ENCODE peak calls at places on chromosomes 4 and X, in seven cellular contexts. One of them, this sample, is unnamed.

GRCh38 chr4:99437686-99438577 is 2.8 kb upstream of the ADH7 start:
- DNase-seq in K562: no peak
- DNase-seq in stimulated activated CD4-positive, alpha-beta T cell treated with anti-CD3 and anti-CD28 coated beads, Interleukin-12 subunit alpha, Interleukin-12 subunit beta, amount 100 ng/mL, for 24 hours: no peak
- DNase-seq in NCI-H1092: no peak
- DNase-seq in RWPE1: no peak
- DNase-seq in stomach: no peak
- DNase-seq in mammary epithelial cell: peak; percentile 37
- DNase-seq in this sample: no peak

GRCh38 chr4:64230709-64231310 is 178.4 kb downstream of the TECRL start:
- DNase-seq in NCI-H1092: no peak
- DNase-seq in RWPE1: no peak
- DNase-seq in stimulated activated CD4-positive, alpha-beta T cell treated with anti-CD3 and anti-CD28 coated beads, Interleukin-12 subunit alpha, Interleukin-12 subunit beta, amount 100 ng/mL, for 24 hours: no peak
- DNase-seq in mammary epithelial cell: peak; percentile 6
- DNase-seq in K562: no peak
- DNase-seq in stomach: no peak
- DNase-seq in this sample: no peak

GRCh38 chr4:37389967-37390580 is 145.5 kb downstream of the NWD2 start:
- DNase-seq in RWPE1: peak; percentile 26
- DNase-seq in mammary epithelial cell: peak; percentile 29
- DNase-seq in stomach: no peak
- DNase-seq in NCI-H1092: peak; percentile 14
- DNase-seq in K562: peak; percentile 19
- DNase-seq in stimulated activated CD4-positive, alpha-beta T cell treated with anti-CD3 and anti-CD28 coated beads, Interleukin-12 subunit alpha, Interleukin-12 subunit beta, amount 100 ng/mL, for 24 hours: no peak
- DNase-seq in this sample: peak; percentile 46

GRCh38 chrX:126770179-126770578 is 49.4 kb upstream of the PRR32 start:
- DNase-seq in mammary epithelial cell: peak; percentile 1
- DNase-seq in NCI-H1092: no peak
- DNase-seq in stomach: no peak
- DNase-seq in RWPE1: peak; percentile 4
- DNase-seq in stimulated activated CD4-positive, alpha-beta T cell treated with anti-CD3 and anti-CD28 coated beads, Interleukin-12 subunit alpha, Interleukin-12 subunit beta, amount 100 ng/mL, for 24 hours: no peak
- DNase-seq in K562: peak; percentile 5
- DNase-seq in this sample: peak; percentile 27

GRCh38 chr4:146638801-146639351 is at the start of gene POU4F2:
- DNase-seq in K562: no peak
- DNase-seq in RWPE1: peak; percentile 13
- DNase-seq in mammary epithelial cell: no peak
- DNase-seq in stimulated activated CD4-positive, alpha-beta T cell treated with anti-CD3 and anti-CD28 coated beads, Interleukin-12 subunit alpha, Interleukin-12 subunit beta, amount 100 ng/mL, for 24 hours: no peak
- DNase-seq in stomach: no peak
- DNase-seq in NCI-H1092: no peak
- DNase-seq in this sample: no peak

GRCh38 chr4:6342530-6343293 is 73.1 kb downstream of the WFS1 start:
- DNase-seq in stimulated activated CD4-positive, alpha-beta T cell treated with anti-CD3 and anti-CD28 coated beads, Interleukin-12 subunit alpha, Interleukin-12 subunit beta, amount 100 ng/mL, for 24 hours: no peak
- DNase-seq in K562: no peak
- DNase-seq in stomach: no peak
- DNase-seq in NCI-H1092: peak; percentile 83
- DNase-seq in mammary epithelial cell: no peak
- DNase-seq in RWPE1: no peak
- DNase-seq in this sample: peak; percentile 24

GRCh38 chr4:6541789-6542188 is 33.2 kb upstream of the MAN2B2 start:
- DNase-seq in stomach: no peak
- DNase-seq in RWPE1: no peak
- DNase-seq in mammary epithelial cell: peak; percentile 18
- DNase-seq in K562: no peak
- DNase-seq in NCI-H1092: no peak
- DNase-seq in stimulated activated CD4-positive, alpha-beta T cell treated with anti-CD3 and anti-CD28 coated beads, Interleukin-12 subunit alpha, Interleukin-12 subunit beta, amount 100 ng/mL, for 24 hours: no peak
- DNase-seq in this sample: no peak

GRCh38 chrX:153576239-153576870 is 22.6 kb downstream of the CCNQ start:
- DNase-seq in NCI-H1092: no peak
- DNase-seq in stimulated activated CD4-positive, alpha-beta T cell treated with anti-CD3 and anti-CD28 coated beads, Interleukin-12 subunit alpha, Interleukin-12 subunit beta, amount 100 ng/mL, for 24 hours: no peak
- DNase-seq in K562: no peak
- DNase-seq in RWPE1: no peak
- DNase-seq in mammary epithelial cell: no peak
- DNase-seq in stomach: no peak
- DNase-seq in this sample: no peak

GRCh38 chrX:38923451-38923969 is 122.3 kb downstream of the MID1IP1 start:
- DNase-seq in K562: no peak
- DNase-seq in NCI-H1092: no peak
- DNase-seq in RWPE1: no peak
- DNase-seq in stimulated activated CD4-positive, alpha-beta T cell treated with anti-CD3 and anti-CD28 coated beads, Interleukin-12 subunit alpha, Interleukin-12 subunit beta, amount 100 ng/mL, for 24 hours: no peak
- DNase-seq in mammary epithelial cell: no peak
- DNase-seq in stomach: no peak
- DNase-seq in this sample: no peak

GRCh38 chr4:147513051-147513450 is 32.2 kb downstream of the EDNRA start:
- DNase-seq in K562: no peak
- DNase-seq in RWPE1: no peak
- DNase-seq in stomach: no peak
- DNase-seq in NCI-H1092: no peak
- DNase-seq in stimulated activated CD4-positive, alpha-beta T cell treated with anti-CD3 and anti-CD28 coated beads, Interleukin-12 subunit alpha, Interleukin-12 subunit beta, amount 100 ng/mL, for 24 hours: no peak
- DNase-seq in mammary epithelial cell: no peak
- DNase-seq in this sample: no peak

GRCh38 chr4:90025248-90025647 is 101.9 kb upstream of the CCSER1 start:
- DNase-seq in K562: no peak
- DNase-seq in RWPE1: no peak
- DNase-seq in stomach: no peak
- DNase-seq in mammary epithelial cell: peak; percentile 9
- DNase-seq in stimulated activated CD4-positive, alpha-beta T cell treated with anti-CD3 and anti-CD28 coated beads, Interleukin-12 subunit alpha, Interleukin-12 subunit beta, amount 100 ng/mL, for 24 hours: no peak
- DNase-seq in NCI-H1092: no peak
- DNase-seq in this sample: no peak

GRCh38 chr4:185755451-185755850 is 56.5 kb downstream of the SORBS2 start:
- DNase-seq in stomach: no peak
- DNase-seq in RWPE1: no peak
- DNase-seq in mammary epithelial cell: no peak
- DNase-seq in K562: no peak
- DNase-seq in NCI-H1092: no peak
- DNase-seq in stimulated activated CD4-positive, alpha-beta T cell treated with anti-CD3 and anti-CD28 coated beads, Interleukin-12 subunit alpha, Interleukin-12 subunit beta, amount 100 ng/mL, for 24 hours: no peak
- DNase-seq in this sample: no peak

GRCh38 chr4:41268024-41268423 is 11.3 kb downstream of the UCHL1 start:
- DNase-seq in NCI-H1092: no peak
- DNase-seq in mammary epithelial cell: no peak
- DNase-seq in K562: no peak
- DNase-seq in stomach: no peak
- DNase-seq in stimulated activated CD4-positive, alpha-beta T cell treated with anti-CD3 and anti-CD28 coated beads, Interleukin-12 subunit alpha, Interleukin-12 subunit beta, amount 100 ng/mL, for 24 hours: no peak
- DNase-seq in RWPE1: no peak
- DNase-seq in this sample: no peak

GRCh38 chr4:48970471-48970921 is 15.6 kb upstream of the CWH43 start:
- DNase-seq in stimulated activated CD4-positive, alpha-beta T cell treated with anti-CD3 and anti-CD28 coated beads, Interleukin-12 subunit alpha, Interleukin-12 subunit beta, amount 100 ng/mL, for 24 hours: no peak
- DNase-seq in mammary epithelial cell: peak; percentile 90
- DNase-seq in K562: no peak
- DNase-seq in RWPE1: peak; percentile 66
- DNase-seq in stomach: no peak
- DNase-seq in NCI-H1092: no peak
- DNase-seq in this sample: no peak

GRCh38 chr4:184355111-184355604 is 119.2 kb downstream of the IRF2 start:
- DNase-seq in RWPE1: peak; percentile 24
- DNase-seq in mammary epithelial cell: peak; percentile 75
- DNase-seq in stomach: no peak
- DNase-seq in stimulated activated CD4-positive, alpha-beta T cell treated with anti-CD3 and anti-CD28 coated beads, Interleukin-12 subunit alpha, Interleukin-12 subunit beta, amount 100 ng/mL, for 24 hours: no peak
- DNase-seq in K562: peak; percentile 68
- DNase-seq in NCI-H1092: no peak
- DNase-seq in this sample: no peak

GRCh38 chr4:174283507-174284180 is at the start of the genes CEP44 and FBXO8:
- DNase-seq in stomach: peak; percentile 65
- DNase-seq in mammary epithelial cell: peak; percentile 73
- DNase-seq in K562: peak; percentile 70
- DNase-seq in stimulated activated CD4-positive, alpha-beta T cell treated with anti-CD3 and anti-CD28 coated beads, Interleukin-12 subunit alpha, Interleukin-12 subunit beta, amount 100 ng/mL, for 24 hours: peak; percentile 41
- DNase-seq in NCI-H1092: peak; percentile 58
- DNase-seq in RWPE1: peak; percentile 52
- DNase-seq in this sample: peak; percentile 74

GRCh38 chr4:161629694-161630441 is 533.9 kb downstream of the FSTL5 start:
- DNase-seq in RWPE1: peak; percentile 5
- DNase-seq in mammary epithelial cell: peak; percentile 79
- DNase-seq in stomach: no peak
- DNase-seq in NCI-H1092: no peak
- DNase-seq in stimulated activated CD4-positive, alpha-beta T cell treated with anti-CD3 and anti-CD28 coated beads, Interleukin-12 subunit alpha, Interleukin-12 subunit beta, amount 100 ng/mL, for 24 hours: no peak
- DNase-seq in K562: no peak
- DNase-seq in this sample: no peak

GRCh38 chrX:40366661-40367060 is 214.1 kb upstream of the ATP6AP2 start:
- DNase-seq in RWPE1: no peak
- DNase-seq in stimulated activated CD4-positive, alpha-beta T cell treated with anti-CD3 and anti-CD28 coated beads, Interleukin-12 subunit alpha, Interleukin-12 subunit beta, amount 100 ng/mL, for 24 hours: no peak
- DNase-seq in K562: no peak
- DNase-seq in NCI-H1092: no peak
- DNase-seq in mammary epithelial cell: no peak
- DNase-seq in stomach: no peak
- DNase-seq in this sample: no peak

GRCh38 chr4:16852168-16852567 is 46.3 kb downstream of the LDB2 start:
- DNase-seq in stimulated activated CD4-positive, alpha-beta T cell treated with anti-CD3 and anti-CD28 coated beads, Interleukin-12 subunit alpha, Interleukin-12 subunit beta, amount 100 ng/mL, for 24 hours: no peak
- DNase-seq in stomach: no peak
- DNase-seq in NCI-H1092: no peak
- DNase-seq in mammary epithelial cell: no peak
- DNase-seq in K562: no peak
- DNase-seq in RWPE1: no peak
- DNase-seq in this sample: no peak

GRCh38 chr4:34417160-34417559 is 1827.2 kb downstream of the ARAP2 start:
- DNase-seq in NCI-H1092: no peak
- DNase-seq in RWPE1: no peak
- DNase-seq in stomach: no peak
- DNase-seq in mammary epithelial cell: peak; percentile 0
- DNase-seq in K562: no peak
- DNase-seq in stimulated activated CD4-positive, alpha-beta T cell treated with anti-CD3 and anti-CD28 coated beads, Interleukin-12 subunit alpha, Interleukin-12 subunit beta, amount 100 ng/mL, for 24 hours: no peak
- DNase-seq in this sample: no peak

GRCh38 chr4:183343730-183344129 is 21.5 kb upstream of the CLDN24 start:
- DNase-seq in RWPE1: no peak
- DNase-seq in K562: no peak
- DNase-seq in mammary epithelial cell: no peak
- DNase-seq in NCI-H1092: no peak
- DNase-seq in stomach: no peak
- DNase-seq in stimulated activated CD4-positive, alpha-beta T cell treated with anti-CD3 and anti-CD28 coated beads, Interleukin-12 subunit alpha, Interleukin-12 subunit beta, amount 100 ng/mL, for 24 hours: no peak
- DNase-seq in this sample: no peak

GRCh38 chr4:118288097-118288496 is 64.7 kb downstream of the PRSS12 start:
- DNase-seq in RWPE1: no peak
- DNase-seq in stimulated activated CD4-positive, alpha-beta T cell treated with anti-CD3 and anti-CD28 coated beads, Interleukin-12 subunit alpha, Interleukin-12 subunit beta, amount 100 ng/mL, for 24 hours: no peak
- DNase-seq in K562: no peak
- DNase-seq in mammary epithelial cell: peak; percentile 27
- DNase-seq in stomach: no peak
- DNase-seq in NCI-H1092: no peak
- DNase-seq in this sample: no peak

GRCh38 chrX:16882188-16882587 is 12.0 kb upstream of the RBBP7 start:
- DNase-seq in RWPE1: no peak
- DNase-seq in stimulated activated CD4-positive, alpha-beta T cell treated with anti-CD3 and anti-CD28 coated beads, Interleukin-12 subunit alpha, Interleukin-12 subunit beta, amount 100 ng/mL, for 24 hours: no peak
- DNase-seq in mammary epithelial cell: peak; percentile 20
- DNase-seq in stomach: peak; percentile 51
- DNase-seq in K562: peak; percentile 22
- DNase-seq in NCI-H1092: peak; percentile 28
- DNase-seq in this sample: peak; percentile 21

GRCh38 chr4:15416357-15417327 is 11.2 kb upstream of the C1QTNF7 start:
- DNase-seq in K562: no peak
- DNase-seq in stomach: no peak
- DNase-seq in mammary epithelial cell: no peak
- DNase-seq in stimulated activated CD4-positive, alpha-beta T cell treated with anti-CD3 and anti-CD28 coated beads, Interleukin-12 subunit alpha, Interleukin-12 subunit beta, amount 100 ng/mL, for 24 hours: no peak
- DNase-seq in NCI-H1092: no peak
- DNase-seq in RWPE1: no peak
- DNase-seq in this sample: no peak

GRCh38 chrX:48083212-48083611 is 11.8 kb upstream of the ZNF630 start:
- DNase-seq in stimulated activated CD4-positive, alpha-beta T cell treated with anti-CD3 and anti-CD28 coated beads, Interleukin-12 subunit alpha, Interleukin-12 subunit beta, amount 100 ng/mL, for 24 hours: peak; percentile 2
- DNase-seq in NCI-H1092: no peak
- DNase-seq in mammary epithelial cell: peak; percentile 35
- DNase-seq in stomach: peak; percentile 41
- DNase-seq in K562: peak; percentile 73
- DNase-seq in RWPE1: peak; percentile 68
- DNase-seq in this sample: peak; percentile 50

GRCh38 chr4:3480528-3481112 is 17.5 kb downstream of the DOK7 start:
- DNase-seq in stimulated activated CD4-positive, alpha-beta T cell treated with anti-CD3 and anti-CD28 coated beads, Interleukin-12 subunit alpha, Interleukin-12 subunit beta, amount 100 ng/mL, for 24 hours: peak; percentile 40
- DNase-seq in K562: peak; percentile 85
- DNase-seq in mammary epithelial cell: peak; percentile 64
- DNase-seq in RWPE1: peak; percentile 39
- DNase-seq in stomach: peak; percentile 83
- DNase-seq in NCI-H1092: peak; percentile 56
- DNase-seq in this sample: peak; percentile 67

GRCh38 chr4:1541449-1542225 is 135.4 kb upstream of the NKX1-1 start:
- DNase-seq in stomach: no peak
- DNase-seq in NCI-H1092: no peak
- DNase-seq in K562: peak; percentile 70
- DNase-seq in stimulated activated CD4-positive, alpha-beta T cell treated with anti-CD3 and anti-CD28 coated beads, Interleukin-12 subunit alpha, Interleukin-12 subunit beta, amount 100 ng/mL, for 24 hours: no peak
- DNase-seq in mammary epithelial cell: no peak
- DNase-seq in RWPE1: no peak
- DNase-seq in this sample: peak; percentile 38

GRCh38 chr4:102139132-102139573 is 206.1 kb downstream of the SLC39A8 start:
- DNase-seq in stomach: no peak
- DNase-seq in K562: no peak
- DNase-seq in stimulated activated CD4-positive, alpha-beta T cell treated with anti-CD3 and anti-CD28 coated beads, Interleukin-12 subunit alpha, Interleukin-12 subunit beta, amount 100 ng/mL, for 24 hours: no peak
- DNase-seq in RWPE1: peak; percentile 54
- DNase-seq in NCI-H1092: no peak
- DNase-seq in mammary epithelial cell: peak; percentile 89
- DNase-seq in this sample: no peak

GRCh38 chr4:88938138-88938537 is 118.8 kb downstream of the FAM13A start:
- DNase-seq in mammary epithelial cell: peak; percentile 93
- DNase-seq in stimulated activated CD4-positive, alpha-beta T cell treated with anti-CD3 and anti-CD28 coated beads, Interleukin-12 subunit alpha, Interleukin-12 subunit beta, amount 100 ng/mL, for 24 hours: no peak
- DNase-seq in RWPE1: peak; percentile 78
- DNase-seq in K562: no peak
- DNase-seq in stomach: no peak
- DNase-seq in NCI-H1092: no peak
- DNase-seq in this sample: peak; percentile 24

GRCh38 chr4:68905598-68906237 is 45.9 kb downstream of the UGT2A3 start:
- DNase-seq in stomach: peak; percentile 43
- DNase-seq in NCI-H1092: no peak
- DNase-seq in K562: no peak
- DNase-seq in RWPE1: no peak
- DNase-seq in stimulated activated CD4-positive, alpha-beta T cell treated with anti-CD3 and anti-CD28 coated beads, Interleukin-12 subunit alpha, Interleukin-12 subunit beta, amount 100 ng/mL, for 24 hours: no peak
- DNase-seq in mammary epithelial cell: peak; percentile 20
- DNase-seq in this sample: no peak

GRCh38 chr4:104938624-104939023 is 208.1 kb upstream of the TET2 start:
- DNase-seq in mammary epithelial cell: no peak
- DNase-seq in NCI-H1092: no peak
- DNase-seq in RWPE1: no peak
- DNase-seq in K562: no peak
- DNase-seq in stimulated activated CD4-positive, alpha-beta T cell treated with anti-CD3 and anti-CD28 coated beads, Interleukin-12 subunit alpha, Interleukin-12 subunit beta, amount 100 ng/mL, for 24 hours: no peak
- DNase-seq in stomach: no peak
- DNase-seq in this sample: no peak

GRCh38 chr4:149465941-149466340 is 349.7 kb downstream of the IQCM start:
- DNase-seq in RWPE1: peak; percentile 31
- DNase-seq in K562: no peak
- DNase-seq in NCI-H1092: no peak
- DNase-seq in stomach: no peak
- DNase-seq in mammary epithelial cell: peak; percentile 46
- DNase-seq in stimulated activated CD4-positive, alpha-beta T cell treated with anti-CD3 and anti-CD28 coated beads, Interleukin-12 subunit alpha, Interleukin-12 subunit beta, amount 100 ng/mL, for 24 hours: no peak
- DNase-seq in this sample: no peak

GRCh38 chrX:46327229-46328081 is 217.8 kb downstream of the ZNF674 start:
- DNase-seq in mammary epithelial cell: peak; percentile 83
- DNase-seq in stomach: peak; percentile 51
- DNase-seq in stimulated activated CD4-positive, alpha-beta T cell treated with anti-CD3 and anti-CD28 coated beads, Interleukin-12 subunit alpha, Interleukin-12 subunit beta, amount 100 ng/mL, for 24 hours: no peak
- DNase-seq in K562: no peak
- DNase-seq in RWPE1: peak; percentile 78
- DNase-seq in NCI-H1092: no peak
- DNase-seq in this sample: peak; percentile 69

GRCh38 chr4:15855804-15856475 is 77.8 kb downstream of the CD38 start:
- DNase-seq in NCI-H1092: no peak
- DNase-seq in stimulated activated CD4-positive, alpha-beta T cell treated with anti-CD3 and anti-CD28 coated beads, Interleukin-12 subunit alpha, Interleukin-12 subunit beta, amount 100 ng/mL, for 24 hours: no peak
- DNase-seq in stomach: no peak
- DNase-seq in K562: no peak
- DNase-seq in mammary epithelial cell: no peak
- DNase-seq in RWPE1: no peak
- DNase-seq in this sample: no peak

GRCh38 chrX:134572816-134573682 is 85.2 kb downstream of the PLAC1 start:
- DNase-seq in K562: no peak
- DNase-seq in stimulated activated CD4-positive, alpha-beta T cell treated with anti-CD3 and anti-CD28 coated beads, Interleukin-12 subunit alpha, Interleukin-12 subunit beta, amount 100 ng/mL, for 24 hours: no peak
- DNase-seq in RWPE1: peak; percentile 56
- DNase-seq in NCI-H1092: no peak
- DNase-seq in stomach: no peak
- DNase-seq in mammary epithelial cell: peak; percentile 83
- DNase-seq in this sample: peak; percentile 18

GRCh38 chrX:153225438-153226098 is 46.5 kb downstream of the MAGEA1 start:
- DNase-seq in stimulated activated CD4-positive, alpha-beta T cell treated with anti-CD3 and anti-CD28 coated beads, Interleukin-12 subunit alpha, Interleukin-12 subunit beta, amount 100 ng/mL, for 24 hours: no peak
- DNase-seq in NCI-H1092: no peak
- DNase-seq in mammary epithelial cell: no peak
- DNase-seq in K562: no peak
- DNase-seq in RWPE1: no peak
- DNase-seq in stomach: no peak
- DNase-seq in this sample: no peak